ENCODE peak calls at places on chromosomes 1 and 21, in seven cellular contexts. W, F, I, V, B, R and Z are unnamed samples.

GRCh38 chr1:246724725-246725095 is 501 bp downstream of the SCCPDH start:
- DNase-seq in W (no peak), F (no peak), I (peak), V (no peak), B (no peak), R (no peak), Z (no peak)

GRCh38 chr21:20351138-20351537 is 647.1 kb upstream of the NCAM2 start:
- DNase-seq in W (no peak), F (no peak), I (no peak), V (no peak), B (no peak), R (no peak), Z (no peak)

GRCh38 chr1:221102206-221102605 is 223.0 kb downstream of the HLX start:
- DNase-seq in W (no peak), F (no peak), I (no peak), V (no peak), B (no peak), R (no peak), Z (no peak)

GRCh38 chr1:228939001-228939691 is 203.9 kb downstream of the RHOU start:
- DNase-seq in W (no peak), F (no peak), I (no peak), V (no peak), B (no peak), R (no peak), Z (no peak)

GRCh38 chr1:84540759-84541158 is 33.5 kb downstream of the CTBS start:
- DNase-seq in W (no peak), F (no peak), I (peak), V (no peak), B (no peak), R (no peak), Z (no peak)

GRCh38 chr1:231931846-231932454 is 305.4 kb downstream of the DISC1 start:
- DNase-seq in W (no peak), F (peak), I (no peak), V (peak), B (no peak), R (no peak), Z (no peak)

GRCh38 chr1:33005812-33006465 is 30.7 kb downstream of the AK2 start:
- DNase-seq in W (no peak), F (no peak), I (no peak), V (no peak), B (no peak), R (no peak), Z (no peak)

GRCh38 chr1:33302325-33302724 is 18.6 kb downstream of the A3GALT2 start:
- DNase-seq in W (no peak), F (no peak), I (no peak), V (no peak), B (no peak), R (no peak), Z (no peak)

GRCh38 chr1:191585095-191585494 is 573.2 kb upstream of the RGS18 start:
- DNase-seq in W (no peak), F (no peak), I (no peak), V (no peak), B (no peak), R (no peak), Z (no peak)

DNA sequence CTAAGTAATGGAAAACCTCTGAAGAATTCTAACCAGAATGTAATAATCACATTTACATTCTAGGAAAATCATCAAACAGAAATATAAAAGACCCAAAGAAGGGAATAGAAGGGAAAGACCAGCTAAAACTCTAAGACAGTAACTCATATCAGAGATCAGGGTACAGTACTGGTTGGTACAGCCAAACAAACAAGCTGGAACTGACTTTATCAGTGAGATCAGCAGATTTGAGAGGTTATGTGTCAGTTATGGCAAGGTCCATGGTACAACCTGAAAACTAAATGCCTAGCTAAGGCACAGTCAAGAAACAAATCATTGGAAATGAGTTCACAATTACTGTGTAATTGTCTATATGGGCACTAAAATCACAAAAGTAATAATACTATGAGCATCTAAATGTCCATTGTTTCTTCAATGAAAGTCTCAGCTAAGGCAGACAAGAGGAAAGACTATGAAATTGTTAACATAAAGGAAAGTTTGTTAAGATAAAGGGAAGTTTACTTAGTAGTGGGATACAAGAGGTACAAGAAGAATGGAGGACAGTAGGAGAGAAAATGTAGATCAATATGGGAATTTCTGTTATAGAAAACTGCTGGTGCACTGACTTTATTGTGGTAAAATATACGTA is 75.8 kb downstream of the TRIM33 start:
- DNase-seq in W (no peak), F (no peak), I (no peak), V (no peak), B (no peak), R (no peak), Z (no peak)
- H3K27ac ChIP-seq in W (no peak), F (no peak), I (no peak), V (no peak), B (no peak), R (no peak), Z (no peak)

GRCh38 chr1:80054129-80054528 is 1047.6 kb upstream of the ADGRL4 start:
- DNase-seq in W (no peak), F (peak), I (peak), V (no peak), B (no peak), R (no peak), Z (peak)
- H3K27ac ChIP-seq in W (no peak), F (no peak), I (no peak), V (no peak), B (no peak), R (no peak), Z (peak)

GRCh38 chr1:197144570-197145325 is 1.7 kb downstream of the ASPM start:
- DNase-seq in W (no peak), F (no peak), I (peak), V (no peak), B (no peak), R (no peak), Z (no peak)

GRCh38 chr1:197149340-197149739 is 2.9 kb upstream of the ASPM start:
- DNase-seq in W (no peak), F (no peak), I (no peak), V (no peak), B (no peak), R (no peak), Z (no peak)

GRCh38 chr1:197145451-197146029 is 929 bp downstream of the ASPM start:
- DNase-seq in W (no peak), F (no peak), I (peak), V (no peak), B (no peak), R (no peak), Z (no peak)

GRCh38 chr1:197150336-197151005 is 4.0 kb upstream of the ASPM start:
- DNase-seq in W (no peak), F (no peak), I (no peak), V (no peak), B (no peak), R (no peak), Z (no peak)

GRCh38 chr1:197146108-197147095 is at the start of gene ASPM:
- DNase-seq in W (peak), F (peak), I (peak), V (peak), B (peak), R (peak), Z (peak)
- H3K27ac ChIP-seq in W (no peak), F (peak), I (peak), V (peak), B (no peak), R (no peak), Z (peak)

GRCh38 chr1:161197560-161198205 is 1.2 kb downstream of the ADAMTS4 start:
- DNase-seq in W (no peak), F (no peak), I (no peak), V (no peak), B (no peak), R (no peak), Z (no peak)

GRCh38 chr1:161198206-161198876 is 513 bp downstream of the ADAMTS4 start:
- DNase-seq in W (no peak), F (no peak), I (peak), V (peak), B (no peak), R (peak), Z (no peak)

GRCh38 chr1:161200421-161200991 is 1.7 kb upstream of the ADAMTS4 start:
- DNase-seq in W (no peak), F (no peak), I (no peak), V (peak), B (no peak), R (peak), Z (no peak)

GRCh38 chr1:161199506-161200119 is 759 bp upstream of the ADAMTS4 start:
- DNase-seq in W (no peak), F (no peak), I (no peak), V (no peak), B (no peak), R (no peak), Z (no peak)

DNA sequence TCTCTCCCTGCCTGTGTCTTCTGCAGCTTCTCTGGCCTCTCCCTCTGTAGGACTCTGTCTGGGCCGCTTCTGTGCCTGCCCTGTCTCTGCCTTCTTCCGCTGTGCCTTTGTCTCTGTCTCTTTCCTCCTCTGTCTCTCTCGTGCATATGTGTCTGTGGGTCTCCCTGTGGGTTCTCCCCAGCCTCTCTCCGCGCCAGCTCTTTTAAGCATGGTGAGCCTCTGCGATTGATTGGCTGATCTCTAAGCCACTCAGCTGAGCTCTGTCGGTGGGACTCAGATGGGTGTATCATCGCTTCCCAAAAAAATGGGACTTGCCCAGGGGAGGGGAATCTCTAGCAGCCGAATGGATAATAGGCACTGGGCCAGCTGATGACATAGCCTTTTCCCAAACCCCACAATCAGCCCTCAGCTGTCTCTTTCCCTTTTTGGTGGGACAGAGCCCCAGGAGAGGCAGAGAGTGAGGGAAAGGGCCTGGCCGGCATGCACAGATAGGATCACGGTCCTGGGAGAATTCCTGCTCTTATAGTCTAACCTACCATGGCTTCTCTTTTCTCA is at the start of gene ADAMTS4:
- DNase-seq in W (no peak), F (no peak), I (peak), V (peak), B (no peak), R (peak), Z (no peak)
- H3K27ac ChIP-seq in W (peak), F (no peak), I (peak), V (no peak), B (peak), R (peak), Z (no peak)

GRCh38 chr1:237042467-237042891 is 495 bp downstream of the RYR2 start:
- DNase-seq in W (no peak), F (no peak), I (no peak), V (no peak), B (no peak), R (no peak), Z (no peak)
- H3K27ac ChIP-seq in W (no peak), F (no peak), I (no peak), V (no peak), B (peak), R (peak), Z (no peak)

DNA sequence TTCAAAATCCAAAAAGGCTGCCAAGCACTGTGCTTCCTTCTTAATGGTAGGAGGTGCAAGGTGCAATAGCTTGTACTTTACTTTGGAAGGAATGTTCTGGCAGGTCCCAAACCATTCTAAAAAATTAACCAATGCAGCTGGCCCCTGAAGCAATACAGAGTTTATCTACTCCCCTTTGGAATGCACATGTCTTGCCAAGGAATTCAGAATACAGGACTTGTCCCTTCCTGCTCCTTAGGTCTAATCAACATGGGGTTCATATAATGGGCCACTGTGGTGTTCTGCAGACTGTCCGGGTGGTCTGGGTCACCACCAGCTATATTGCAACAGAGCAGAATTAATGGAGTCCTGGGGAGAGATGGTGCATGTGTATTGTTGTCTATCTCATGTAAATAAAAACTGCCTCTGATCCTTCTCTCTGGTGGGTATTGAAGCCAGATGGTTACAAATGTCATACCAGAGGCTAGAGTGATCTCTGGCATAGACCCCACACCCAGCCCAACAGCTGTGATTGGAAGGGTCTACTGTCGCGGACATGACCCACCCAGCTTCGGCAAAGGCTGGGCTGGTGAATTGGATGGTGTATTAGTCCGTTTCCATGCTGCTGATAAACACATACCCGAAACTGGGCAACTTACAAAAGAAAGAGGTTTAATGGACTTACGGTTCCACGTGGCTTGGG is 112.8 kb downstream of the RIPK4 start:
- DNase-seq in W (no peak), F (no peak), I (peak), V (no peak), B (no peak), R (no peak), Z (no peak)
- H3K27ac ChIP-seq in W (peak), F (no peak), I (no peak), V (no peak), B (peak), R (no peak), Z (peak)

GRCh38 chr1:11156958-11157357 is 32.2 kb upstream of the ANGPTL7 start:
- DNase-seq in W (no peak), F (no peak), I (no peak), V (no peak), B (no peak), R (no peak), Z (no peak)

GRCh38 chr1:11157867-11158266 is 31.3 kb upstream of the ANGPTL7 start:
- DNase-seq in W (no peak), F (no peak), I (peak), V (no peak), B (no peak), R (no peak), Z (no peak)

GRCh38 chr1:11158291-11158690 is 30.9 kb upstream of the ANGPTL7 start:
- DNase-seq in W (no peak), F (no peak), I (no peak), V (no peak), B (no peak), R (no peak), Z (no peak)

GRCh38 chr1:11156441-11156840 is 32.7 kb upstream of the ANGPTL7 start:
- DNase-seq in W (no peak), F (no peak), I (no peak), V (no peak), B (no peak), R (no peak), Z (no peak)

GRCh38 chr1:11157394-11157793 is 31.8 kb upstream of the ANGPTL7 start:
- DNase-seq in W (no peak), F (no peak), I (no peak), V (no peak), B (no peak), R (no peak), Z (no peak)
- H3K27ac ChIP-seq in W (no peak), F (no peak), I (peak), V (no peak), B (peak), R (peak), Z (no peak)

GRCh38 chr1:226682841-226683800 is 56.0 kb downstream of the ITPKB start:
- DNase-seq in W (no peak), F (no peak), I (no peak), V (no peak), B (no peak), R (no peak), Z (no peak)

GRCh38 chr1:226679303-226679702 is 59.8 kb downstream of the ITPKB start:
- DNase-seq in W (no peak), F (no peak), I (no peak), V (no peak), B (no peak), R (no peak), Z (no peak)

GRCh38 chr1:226679853-226680516 is 59.1 kb downstream of the ITPKB start:
- DNase-seq in W (peak), F (no peak), I (peak), V (peak), B (no peak), R (peak), Z (no peak)

GRCh38 chr1:226680653-226681052 is 58.4 kb downstream of the ITPKB start:
- DNase-seq in W (no peak), F (no peak), I (no peak), V (no peak), B (no peak), R (no peak), Z (no peak)

DNA sequence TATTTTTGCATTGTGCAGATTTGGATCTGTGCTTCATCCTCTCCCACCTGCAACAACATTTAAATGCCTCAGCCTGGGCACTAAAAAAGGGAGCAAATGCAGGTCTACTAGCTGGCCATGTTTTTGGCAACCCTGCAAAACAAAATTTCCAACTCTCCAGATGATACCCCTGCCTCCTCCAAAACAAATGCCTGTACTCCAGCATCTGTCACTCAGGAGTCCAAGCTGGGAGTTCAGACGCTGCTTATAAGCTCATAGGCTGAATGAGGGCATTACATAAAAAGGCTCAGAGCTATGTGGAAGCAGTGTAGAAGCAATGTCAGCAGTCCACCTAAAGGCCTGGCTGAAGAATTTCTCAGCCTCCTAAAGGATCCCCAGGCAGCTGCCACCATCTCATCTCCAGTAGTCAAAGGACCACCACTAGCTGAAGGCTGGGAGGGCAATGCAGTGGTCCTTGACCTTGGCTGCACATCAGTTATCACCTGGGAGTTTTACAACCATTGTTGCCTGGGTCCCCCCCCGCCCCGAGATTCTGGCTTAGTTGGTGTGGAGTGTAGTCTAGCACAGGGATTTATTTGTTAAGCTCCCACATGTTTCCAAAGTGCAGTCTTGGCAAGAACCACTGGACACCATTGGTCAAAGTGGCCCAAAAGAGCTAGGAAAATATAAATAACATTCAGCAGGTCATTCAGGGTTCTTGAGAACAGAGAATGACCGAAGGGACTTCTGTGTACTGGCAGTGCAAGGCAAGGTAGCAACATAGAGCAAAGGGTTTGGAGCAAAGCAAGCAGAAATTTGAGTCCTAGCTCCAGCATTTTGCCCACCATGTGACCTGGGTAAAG is 57.2 kb downstream of the ITPKB start:
- DNase-seq in W (no peak), F (no peak), I (no peak), V (no peak), B (no peak), R (no peak), Z (no peak)
- H3K27ac ChIP-seq in W (no peak), F (no peak), I (no peak), V (no peak), B (no peak), R (peak), Z (no peak)